ENCODE peak calls at places on chromosomes 2 and 18, in five cellular contexts. Q, L, U, E and D are unnamed samples.

GRCh38 chr2:180733330-180733729 is 247.1 kb upstream of the UBE2E3 start:
- DNase-seq in E (no peak), Q (no peak), L (no peak), U (no peak), D (no peak)

GRCh38 chr2:121245913-121246312 is 39.1 kb downstream of the TFCP2L1 start:
- DNase-seq in E (no peak), Q (no peak), L (no peak), U (no peak), D (no peak)

GRCh38 chr2:39803839-39804238 is 24.8 kb upstream of the THUMPD2 start:
- DNase-seq in Q (no peak), E (no peak), U (no peak), L (no peak), D (no peak)

GRCh38 chr2:151947524-151948165 is 119.4 kb upstream of the ARL5A start:
- DNase-seq in E (peak; percentile 30), L (no peak), Q (no peak), U (no peak), D (no peak)

GRCh38 chr2:184780944-184781343 is 182.6 kb downstream of the ZNF804A start:
- DNase-seq in U (no peak), Q (no peak), L (no peak), E (no peak), D (no peak)

GRCh38 chr2:79512442-79513401 is at the start of gene CTNNA2:
- DNase-seq in Q (no peak), U (no peak), E (peak; percentile 24), L (peak; percentile 91), D (peak; percentile 44)

GRCh38 chr2:88010136-88010535 is 6.2 kb downstream of the RNU2-63P start:
- DNase-seq in U (no peak), Q (no peak), E (no peak), L (no peak), D (no peak)

GRCh38 chr18:54904521-54904920 is 54.7 kb downstream of the CCDC68 start:
- DNase-seq in Q (no peak), L (no peak), E (no peak), U (no peak), D (no peak)

GRCh38 chr2:63743976-63744331 is 97.7 kb upstream of the UGP2 start:
- DNase-seq in E (no peak), Q (no peak), L (no peak), U (no peak), D (no peak)

GRCh38 chr2:100935372-100935752 is 66.7 kb upstream of the RPL31 start:
- DNase-seq in L (no peak), U (no peak), E (peak; percentile 87), Q (no peak), D (no peak)

GRCh38 chr2:6946722-6947121 is 29.5 kb downstream of the RNF144A start:
- DNase-seq in Q (no peak), L (no peak), E (peak; percentile 89), U (no peak), D (peak; percentile 52)

GRCh38 chr2:1556776-1557466 is 143.7 kb downstream of the TPO start:
- DNase-seq in Q (no peak), L (no peak), U (peak; percentile 29), E (peak; percentile 85), D (peak; percentile 78)

GRCh38 chr2:43052204-43052943 is 174.0 kb downstream of the ZFP36L2 start:
- DNase-seq in Q (no peak), L (no peak), U (no peak), E (no peak), D (no peak)

GRCh38 chr18:50051288-50051687 is 143.7 kb downstream of the MYO5B start:
- DNase-seq in L (no peak), U (no peak), E (peak; percentile 5), Q (no peak), D (no peak)

GRCh38 chr2:96260404-96261260 is 5.2 kb downstream of the TMEM127 start:
- DNase-seq in Q (peak; percentile 22), U (peak; percentile 51), L (peak; percentile 67), E (peak; percentile 95), D (peak; percentile 75)

GRCh38 chr2:119641562-119642258 is 37.3 kb upstream of the TMEM177 start:
- DNase-seq in L (peak; percentile 65), Q (peak; percentile 62), U (peak; percentile 69), E (peak; percentile 85), D (peak; percentile 64)

GRCh38 chr2:38671303-38671702 is 5.4 kb downstream of the GALM start:
- DNase-seq in L (no peak), E (no peak), Q (no peak), U (no peak), D (no peak)

GRCh38 chr2:79116997-79117928 is 3.0 kb upstream of the REG1A start:
- DNase-seq in L (no peak), Q (no peak), U (no peak), E (no peak), D (no peak)

GRCh38 chr2:212330263-212330662 is 208.3 kb downstream of the ERBB4 start:
- DNase-seq in U (no peak), L (peak; percentile 69), E (peak; percentile 1), Q (no peak), D (no peak)

DNA sequence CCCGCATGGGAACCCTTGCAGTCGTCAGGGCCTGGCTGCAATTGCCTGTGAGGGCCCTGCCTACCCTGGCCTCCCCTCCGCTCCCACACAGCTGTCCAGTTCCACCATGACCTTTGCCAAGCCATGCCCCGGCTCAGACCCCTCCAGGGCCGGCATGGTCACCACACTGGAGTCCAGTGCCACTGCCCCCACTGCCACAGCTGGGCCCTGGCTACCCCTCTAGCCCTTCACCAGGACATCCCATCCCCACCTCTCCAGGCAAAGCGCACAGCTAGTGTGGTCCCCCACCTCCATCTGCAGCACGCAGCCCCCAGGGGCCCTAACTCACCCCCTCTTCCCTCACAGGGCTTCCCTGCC is 70.3 kb upstream of the SMAD7 start:
- DNase-seq in Q (no peak), U (no peak), E (no peak), L (no peak), D (peak; percentile 36)
- H3K4me1 ChIP-seq in Q (no peaks in the 10 kb centered on the region), U (no peaks in the 10 kb centered on the region), E (peaks cover 10% of the 10 kb centered on the region), L (peaks cover 2% of the 10 kb centered on the region), D (peaks cover 40% of the 10 kb centered on the region)

GRCh38 chr2:24497685-24498084 is 6.6 kb downstream of the NCOA1 start:
- DNase-seq in Q (no peak), U (no peak), E (no peak), L (no peak), D (no peak)
- H3K4me1 ChIP-seq in Q (peaks cover 54% of the 10 kb centered on the region), U (no peaks in the 10 kb centered on the region), E (peaks cover 11% of the 10 kb centered on the region), L (no peaks in the 10 kb centered on the region), D (peaks cover 5% of the 10 kb centered on the region)

GRCh38 chr2:81895620-81896245 is 1591.2 kb upstream of the LRRTM1 start:
- DNase-seq in E (no peak), Q (no peak), L (no peak), U (no peak), D (no peak)

DNA sequence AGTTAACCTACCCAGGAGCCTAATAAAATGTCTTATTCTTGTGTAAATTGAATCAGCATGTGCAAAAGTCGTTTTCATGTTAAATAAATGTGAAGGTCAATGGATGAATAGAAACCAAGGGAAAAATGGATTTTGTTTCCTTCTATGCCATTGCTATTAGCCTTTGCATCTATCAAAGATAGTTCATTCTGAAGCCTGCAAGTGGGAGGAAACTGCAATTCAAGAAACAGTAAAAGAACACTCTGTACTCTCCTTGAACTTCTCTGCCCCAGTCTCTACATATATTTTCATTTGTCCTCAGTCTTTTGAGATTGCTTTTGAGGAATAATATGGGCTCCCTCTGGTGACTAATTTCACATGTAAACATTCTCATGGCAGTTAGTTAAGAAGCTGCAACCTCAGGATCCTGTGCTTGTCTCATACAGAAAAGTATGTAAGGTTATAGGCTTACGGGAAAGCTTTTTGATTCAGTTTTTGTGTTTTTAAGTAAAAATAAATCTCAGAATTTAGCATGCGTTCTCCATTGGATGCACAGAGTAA is 1590.0 kb upstream of the LRRTM1 start:
- DNase-seq in U (no peak), E (no peak), Q (no peak), L (no peak), D (no peak)
- H3K4me1 ChIP-seq in U (no peaks in the 10 kb centered on the region), E (no peaks in the 10 kb centered on the region), Q (no peaks in the 10 kb centered on the region), L (no peaks in the 10 kb centered on the region), D (no peaks in the 10 kb centered on the region)

GRCh38 chr2:111711270-111711669 is 172.7 kb downstream of the ANAPC1 start:
- DNase-seq in L (no peak), E (no peak), U (no peak), Q (no peak), D (no peak)
- H3K4me1 ChIP-seq in L (no peaks in the 10 kb centered on the region), E (no peaks in the 10 kb centered on the region), U (no peaks in the 10 kb centered on the region), Q (no peaks in the 10 kb centered on the region), D (no peaks in the 10 kb centered on the region)

DNA sequence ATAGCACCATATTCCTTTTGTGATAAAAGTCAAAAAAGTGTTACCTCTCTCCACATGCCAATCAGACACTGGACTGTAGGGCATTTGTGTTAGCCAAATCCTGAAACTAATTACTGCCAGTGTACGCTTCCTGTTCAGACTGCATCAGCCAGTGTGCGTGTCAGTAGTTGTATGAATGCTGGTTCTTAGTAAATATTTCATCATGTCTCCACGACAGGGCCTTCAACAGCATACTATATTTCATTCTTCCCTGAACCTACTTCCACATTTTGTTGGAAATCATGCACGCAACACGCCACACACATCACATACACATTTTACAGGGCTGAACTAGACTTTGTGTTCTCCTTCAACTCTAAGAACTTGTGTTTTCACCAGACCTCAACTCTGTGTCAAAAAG is 77.5 kb downstream of the EPB41L3 start:
- DNase-seq in E (peak; percentile 46), U (no peak), L (no peak), Q (no peak), D (no peak)
- H3K4me1 ChIP-seq in E (peaks cover 19% of the 10 kb centered on the region), U (no peaks in the 10 kb centered on the region), L (no peaks in the 10 kb centered on the region), Q (no peaks in the 10 kb centered on the region), D (no peaks in the 10 kb centered on the region)

DNA sequence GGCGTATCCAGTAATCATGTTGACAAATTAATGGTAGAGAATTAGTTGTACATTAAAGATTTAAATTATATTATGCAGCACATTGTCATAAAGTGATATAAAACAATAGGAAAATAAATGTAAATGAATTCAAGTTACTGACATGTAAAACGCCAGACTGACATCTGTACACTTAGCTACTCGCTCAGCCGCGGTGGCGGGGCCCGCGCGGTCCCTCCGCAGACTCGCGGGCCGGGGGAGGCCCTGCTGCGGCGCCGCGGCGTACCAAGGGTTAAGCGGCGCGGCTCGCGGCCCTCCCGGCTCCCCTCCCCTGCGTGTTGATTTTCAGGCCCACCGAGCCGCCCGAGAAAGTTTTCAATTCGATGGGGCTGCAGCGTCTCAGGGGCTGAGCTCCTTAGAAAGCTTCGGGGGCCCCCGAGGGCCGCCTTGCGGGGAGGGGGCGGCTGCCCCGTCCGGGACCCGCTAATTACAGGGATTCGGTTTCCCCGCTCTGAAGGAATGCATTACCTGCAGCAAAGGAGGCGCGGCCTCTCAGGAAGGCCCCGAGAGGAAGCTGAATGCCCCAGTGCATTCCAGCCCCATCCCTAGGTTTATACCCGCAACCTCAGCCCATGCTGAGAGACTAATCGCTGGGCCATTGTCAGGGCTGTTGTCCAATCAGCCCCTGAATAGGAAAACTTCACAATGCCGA is 138.9 kb upstream of the SIX3 start:
- DNase-seq in L (no peak), E (no peak), Q (no peak), U (no peak), D (no peak)
- H3K4me1 ChIP-seq in L (no peaks in the 10 kb centered on the region), E (no peaks in the 10 kb centered on the region), Q (peaks cover 7% of the 10 kb centered on the region), U (no peaks in the 10 kb centered on the region), D (no peaks in the 10 kb centered on the region)

DNA sequence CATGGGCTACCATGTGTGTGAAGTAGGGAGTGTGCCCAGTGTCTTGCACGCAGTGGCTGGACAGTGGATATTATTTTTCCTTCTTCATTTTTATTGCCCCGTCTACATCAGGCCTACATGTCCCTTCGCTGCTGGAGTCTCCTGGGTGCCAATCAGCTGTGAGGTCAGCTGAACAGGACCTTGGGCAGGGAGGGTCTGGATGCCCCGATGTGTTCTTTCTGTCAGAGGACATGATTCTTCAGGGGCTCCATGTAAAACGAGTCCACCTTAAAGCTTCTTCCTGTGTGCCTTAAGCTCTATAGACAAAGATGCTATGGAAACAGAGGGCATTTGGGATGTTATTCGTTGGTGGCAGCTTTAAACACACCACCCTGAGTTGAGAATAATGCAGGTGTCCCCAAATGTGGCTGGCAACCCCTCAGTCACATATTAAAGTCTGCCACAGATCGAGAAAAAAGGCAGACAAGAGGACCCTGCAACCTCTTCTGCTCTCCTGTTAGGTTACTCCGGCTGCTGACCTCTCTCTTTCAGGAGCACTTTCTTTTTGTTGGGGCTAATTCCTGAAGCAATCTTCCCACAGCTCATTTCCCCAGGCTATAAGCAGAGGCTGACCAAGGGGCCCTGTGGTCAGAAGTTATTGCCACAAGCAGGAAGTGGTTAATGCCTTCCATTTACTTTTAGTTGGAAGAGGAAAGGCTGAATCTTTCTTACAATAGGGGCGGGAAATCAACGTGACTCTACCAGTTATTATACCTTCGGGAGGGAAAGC is 20.0 kb downstream of the GREB1 start:
- DNase-seq in U (no peak), Q (no peak), L (no peak), E (no peak), D (peak; percentile 81)
- H3K4me1 ChIP-seq in U (no peaks in the 10 kb centered on the region), Q (no peaks in the 10 kb centered on the region), L (peaks cover 8% of the 10 kb centered on the region), E (no peaks in the 10 kb centered on the region), D (peaks cover 13% of the 10 kb centered on the region)